ENCODE peak calls at places on chromosomes 2 and 18, in five cellular contexts. Z is mesothelial cell of epicardium; R is GM13977; L is anterior cingulate cortex; U is naive thymus-derived CD4-positive, alpha-beta T cell. A is an unnamed sample.
A peak's percentile ranks its signal among the peaks of the same experiment; 100 is the strongest.

GRCh38 chr2:221346411-221346810 is 225.7 kb downstream of the EPHA4 start:
- DNase-seq in Z (no peak), R (no peak), L (no peak), U (no peak), A (no peak)

GRCh38 chr2:79750321-79750720 is 237.5 kb downstream of the CTNNA2 start:
- DNase-seq in Z (no peak), R (no peak), L (no peak), U (no peak), A (no peak)

GRCh38 chr2:213415093-213415492 is 130.8 kb downstream of the SPAG16 start:
- DNase-seq in Z (no peak), R (no peak), L (no peak), U (no peak), A (no peak)

GRCh38 chr2:44450806-44451205 is 89.1 kb downstream of the CAMKMT start:
- DNase-seq in Z (no peak), R (no peak), L (no peak), U (no peak), A (no peak)

GRCh38 chr2:75790121-75790520 is 79.4 kb upstream of the GCFC2 start:
- DNase-seq in Z (no peak), R (no peak), L (no peak), U (no peak), A (no peak)

GRCh38 chr2:105455488-105455991 is 56.7 kb upstream of the FHL2 start:
- DNase-seq in Z (no peak), R (no peak), L (no peak), U (no peak), A (no peak)

GRCh38 chr18:40259073-40259472 is 1696.0 kb upstream of the PIK3C3 start:
- DNase-seq in Z (no peak), R (no peak), L (no peak), U (no peak), A (no peak)

GRCh38 chr2:20573611-20574422 is 77.1 kb downstream of the HS1BP3 start:
- DNase-seq in Z (no peak), R (no peak), L (peak; percentile 87), U (no peak), A (no peak)

GRCh38 chr2:108314586-108315296 is 26.0 kb downstream of the SULT1C2 start:
- DNase-seq in Z (no peak), R (no peak), L (no peak), U (no peak), A (no peak)

GRCh38 chr2:223597071-223597470 is 5.1 kb downstream of the SCG2 start:
- DNase-seq in Z (no peak), R (no peak), L (no peak), U (no peak), A (no peak)

GRCh38 chr2:219291910-219292490 is 12.8 kb downstream of the DNAJB2 start:
- DNase-seq in Z (peak; percentile 20), R (no peak), L (no peak), U (no peak), A (no peak)

GRCh38 chr2:14557921-14558320 is 74.6 kb upstream of the LRATD1 start:
- DNase-seq in Z (no peak), R (no peak), L (no peak), U (no peak), A (no peak)

GRCh38 chr18:44229693-44230108 is 451.0 kb upstream of the SETBP1 start:
- DNase-seq in Z (no peak), R (no peak), L (peak; percentile 85), U (no peak), A (no peak)

GRCh38 chr2:46097714-46098480 is 199.3 kb upstream of the EPAS1 start:
- DNase-seq in Z (peak; percentile 53), R (no peak), L (no peak), U (no peak), A (no peak)

GRCh38 chr2:244547-244946 is 19.3 kb downstream of the SH3YL1 start:
- DNase-seq in Z (no peak), R (no peak), L (no peak), U (no peak), A (no peak)

GRCh38 chr2:128552806-128553551 is 234.3 kb upstream of the HS6ST1 start:
- DNase-seq in Z (no peak), R (no peak), L (no peak), U (no peak), A (no peak)

GRCh38 chr2:218218409-218219185 is 1.6 kb downstream of the ARPC2 start:
- DNase-seq in Z (no peak), R (peak; percentile 72), L (no peak), U (peak; percentile 40), A (peak; percentile 39)

GRCh38 chr2:74573747-74574562 is 19.4 kb downstream of the DOK1 start:
- DNase-seq in Z (no peak), R (no peak), L (peak; percentile 30), U (peak; percentile 48), A (peak; percentile 23)

GRCh38 chr2:33229646-33230045 is 246.8 kb upstream of the RASGRP3 start:
- DNase-seq in Z (no peak), R (no peak), L (no peak), U (no peak), A (no peak)

GRCh38 chr2:18845854-18846253 is 256.5 kb upstream of the NT5C1B start:
- DNase-seq in Z (no peak), R (no peak), L (no peak), U (no peak), A (no peak)

GRCh38 chr2:221429741-221430491 is 142.2 kb downstream of the EPHA4 start:
- DNase-seq in Z (no peak), R (no peak), L (no peak), U (no peak), A (no peak)

GRCh38 chr18:8561123-8561905 is 47.9 kb upstream of the RAB12 start:
- DNase-seq in Z (no peak), R (no peak), L (no peak), U (no peak), A (no peak)

GRCh38 chr2:162152147-162152546 is at the start of gene GCG:
- DNase-seq in Z (no peak), R (no peak), L (no peak), U (no peak), A (no peak)

GRCh38 chr2:66569974-66570373 is 135.0 kb downstream of the MEIS1 start:
- DNase-seq in Z (no peak), R (no peak), L (no peak), U (no peak), A (no peak)

GRCh38 chr2:70801607-70802263 is 11.3 kb upstream of the FIGLA start:
- DNase-seq in Z (no peak), R (no peak), L (no peak), U (no peak), A (no peak)

GRCh38 chr2:55026202-55026601 is 24.0 kb downstream of the RTN4 start:
- DNase-seq in Z (no peak), R (no peak), L (no peak), U (peak; percentile 37), A (no peak)

GRCh38 chr2:177816740-177817139 is 255.8 kb downstream of the PDE11A start:
- DNase-seq in Z (no peak), R (no peak), L (no peak), U (no peak), A (no peak)

GRCh38 chr2:217816396-217816869 is 186.4 kb downstream of the TNS1 start:
- DNase-seq in Z (no peak), R (no peak), L (no peak), U (no peak), A (no peak)

GRCh38 chr2:43430489-43430888 is 165.3 kb downstream of the THADA start:
- DNase-seq in Z (no peak), R (no peak), L (no peak), U (no peak), A (no peak)

GRCh38 chr2:188475945-188476344 is 184.3 kb downstream of the GULP1 start:
- DNase-seq in Z (no peak), R (no peak), L (no peak), U (no peak), A (no peak)

GRCh38 chr2:230176996-230177395 is 42.8 kb downstream of the SP110 start:
- DNase-seq in Z (no peak), R (no peak), L (no peak), U (no peak), A (no peak)

GRCh38 chr2:99096728-99097127 is 44.8 kb upstream of the C2orf15 start:
- DNase-seq in Z (no peak), R (no peak), L (no peak), U (no peak), A (no peak)

GRCh38 chr2:70767094-70767698 is 804 bp downstream of the ADD2 start:
- DNase-seq in Z (peak; percentile 38), R (peak; percentile 46), L (no peak), U (peak; percentile 16), A (no peak)

GRCh38 chr2:239158641-239159475 is 242.0 kb downstream of the HDAC4 start:
- DNase-seq in Z (no peak), R (no peak), L (no peak), U (no peak), A (no peak)

GRCh38 chr18:11042247-11042646 is 107.1 kb downstream of the PIEZO2 start:
- DNase-seq in Z (no peak), R (no peak), L (no peak), U (no peak), A (no peak)

GRCh38 chr2:53994735-53995538 is 24.1 kb upstream of the PSME4 start:
- DNase-seq in Z (no peak), R (peak; percentile 60), L (no peak), U (peak; percentile 89), A (peak; percentile 87)

GRCh38 chr2:65991332-65991731 is 443.6 kb upstream of the MEIS1 start:
- DNase-seq in Z (no peak), R (no peak), L (no peak), U (no peak), A (no peak)

A was measured in immature natural killer cell.